ENCODE peak calls at places on chromosome 7, in six cellular contexts. One of them, this sample, is unnamed.

GRCh38 chr7:43572516-43573049 is 10.3 kb upstream of the STK17A start:
- DNase-seq in SK-N-SH: no peak
- DNase-seq in GM12878: no peak
- DNase-seq in HCT116: peak
- DNase-seq in K562: peak
- DNase-seq in HepG2: no peak
- DNase-seq in this sample: no peak

GRCh38 chr7:34327681-34328080 is 330.3 kb upstream of the NPSR1 start:
- DNase-seq in GM12878: no peak
- DNase-seq in K562: no peak
- DNase-seq in SK-N-SH: no peak
- DNase-seq in HepG2: no peak
- DNase-seq in HCT116: no peak
- DNase-seq in this sample: no peak

GRCh38 chr7:123643495-123644428 is 11.9 kb upstream of the LMOD2 start:
- DNase-seq in HCT116: peak
- DNase-seq in K562: no peak
- DNase-seq in SK-N-SH: peak
- DNase-seq in HepG2: peak
- DNase-seq in GM12878: no peak
- DNase-seq in this sample: peak

GRCh38 chr7:379456-380225 is 89.7 kb downstream of the FOXL3 start:
- DNase-seq in HCT116: no peak
- DNase-seq in SK-N-SH: peak
- DNase-seq in GM12878: no peak
- DNase-seq in K562: peak
- DNase-seq in HepG2: no peak
- DNase-seq in this sample: peak

GRCh38 chr7:131103997-131104396 is 223.7 kb upstream of the MKLN1 start:
- DNase-seq in K562: no peak
- DNase-seq in HCT116: no peak
- DNase-seq in HepG2: no peak
- DNase-seq in SK-N-SH: no peak
- DNase-seq in GM12878: no peak
- DNase-seq in this sample: no peak

GRCh38 chr7:150446288-150446938 is 4.0 kb upstream of the GIMAP8 start:
- DNase-seq in GM12878: no peak
- DNase-seq in HCT116: no peak
- DNase-seq in SK-N-SH: no peak
- DNase-seq in HepG2: no peak
- DNase-seq in K562: no peak
- DNase-seq in this sample: no peak

GRCh38 chr7:50281680-50282445 is 22.7 kb upstream of the IKZF1 start:
- DNase-seq in HCT116: no peak
- DNase-seq in HepG2: no peak
- DNase-seq in GM12878: peak
- DNase-seq in SK-N-SH: no peak
- DNase-seq in K562: no peak
- DNase-seq in this sample: no peak

GRCh38 chr7:137992738-137993394 is 9.0 kb downstream of the CREB3L2 start:
- DNase-seq in GM12878: no peak
- DNase-seq in HCT116: no peak
- DNase-seq in K562: no peak
- DNase-seq in HepG2: peak
- DNase-seq in SK-N-SH: no peak
- DNase-seq in this sample: no peak

GRCh38 chr7:74164985-74165456 is 9.1 kb upstream of the EIF4H start:
- DNase-seq in GM12878: no peak
- DNase-seq in SK-N-SH: no peak
- DNase-seq in HCT116: no peak
- DNase-seq in K562: no peak
- DNase-seq in HepG2: no peak
- DNase-seq in this sample: peak

GRCh38 chr7:12389089-12389700 is 14.5 kb downstream of the VWDE start:
- DNase-seq in K562: peak
- DNase-seq in GM12878: no peak
- DNase-seq in HCT116: peak
- DNase-seq in SK-N-SH: peak
- DNase-seq in HepG2: peak
- DNase-seq in this sample: peak

GRCh38 chr7:142612264-142612881 is 136.9 kb upstream of the PRSS1 start:
- DNase-seq in HepG2: no peak
- DNase-seq in K562: no peak
- DNase-seq in SK-N-SH: peak
- DNase-seq in HCT116: no peak
- DNase-seq in GM12878: no peak
- DNase-seq in this sample: no peak

GRCh38 chr7:105454921-105455320 is 66.2 kb upstream of the SRPK2 start:
- DNase-seq in SK-N-SH: no peak
- DNase-seq in K562: peak
- DNase-seq in HepG2: no peak
- DNase-seq in HCT116: no peak
- DNase-seq in GM12878: no peak
- DNase-seq in this sample: no peak

GRCh38 chr7:26329520-26330269 is 38.0 kb downstream of the SNX10 start:
- DNase-seq in GM12878: no peak
- DNase-seq in HCT116: no peak
- DNase-seq in HepG2: no peak
- DNase-seq in K562: no peak
- DNase-seq in SK-N-SH: no peak
- DNase-seq in this sample: no peak

GRCh38 chr7:1814089-1814811 is 144.2 kb downstream of the ELFN1 start:
- DNase-seq in GM12878: no peak
- DNase-seq in SK-N-SH: no peak
- DNase-seq in HepG2: no peak
- DNase-seq in K562: no peak
- DNase-seq in HCT116: no peak
- DNase-seq in this sample: no peak

GRCh38 chr7:133491319-133491718 is 238.4 kb downstream of the EXOC4 start:
- DNase-seq in SK-N-SH: no peak
- DNase-seq in GM12878: no peak
- DNase-seq in HepG2: no peak
- DNase-seq in K562: no peak
- DNase-seq in HCT116: no peak
- DNase-seq in this sample: no peak

GRCh38 chr7:46003896-46004875 is 83.1 kb upstream of the IGFBP3 start:
- DNase-seq in HCT116: peak
- DNase-seq in SK-N-SH: no peak
- DNase-seq in HepG2: no peak
- DNase-seq in K562: no peak
- DNase-seq in GM12878: no peak
- DNase-seq in this sample: no peak

GRCh38 chr7:49166441-49166840 is 242.1 kb downstream of the CDC14C start:
- DNase-seq in HCT116: no peak
- DNase-seq in K562: no peak
- DNase-seq in SK-N-SH: peak
- DNase-seq in HepG2: no peak
- DNase-seq in GM12878: no peak
- DNase-seq in this sample: peak

GRCh38 chr7:52077571-52077970 is 761.0 kb upstream of the COBL start:
- DNase-seq in K562: no peak
- DNase-seq in HepG2: no peak
- DNase-seq in SK-N-SH: no peak
- DNase-seq in HCT116: no peak
- DNase-seq in GM12878: no peak
- DNase-seq in this sample: no peak

GRCh38 chr7:322111-322671 is 32.2 kb downstream of the FOXL3 start:
- DNase-seq in HCT116: peak
- DNase-seq in SK-N-SH: peak
- DNase-seq in K562: peak
- DNase-seq in GM12878: no peak
- DNase-seq in HepG2: no peak
- DNase-seq in this sample: peak

GRCh38 chr7:111027396-111027795 is 63.5 kb upstream of the LRRN3 start:
- DNase-seq in HepG2: no peak
- DNase-seq in GM12878: no peak
- DNase-seq in K562: no peak
- DNase-seq in SK-N-SH: no peak
- DNase-seq in HCT116: no peak
- DNase-seq in this sample: no peak

GRCh38 chr7:121323934-121324333 is 4.9 kb upstream of the WNT16 start:
- DNase-seq in SK-N-SH: no peak
- DNase-seq in K562: no peak
- DNase-seq in HepG2: no peak
- DNase-seq in HCT116: no peak
- DNase-seq in GM12878: no peak
- DNase-seq in this sample: no peak

DNA sequence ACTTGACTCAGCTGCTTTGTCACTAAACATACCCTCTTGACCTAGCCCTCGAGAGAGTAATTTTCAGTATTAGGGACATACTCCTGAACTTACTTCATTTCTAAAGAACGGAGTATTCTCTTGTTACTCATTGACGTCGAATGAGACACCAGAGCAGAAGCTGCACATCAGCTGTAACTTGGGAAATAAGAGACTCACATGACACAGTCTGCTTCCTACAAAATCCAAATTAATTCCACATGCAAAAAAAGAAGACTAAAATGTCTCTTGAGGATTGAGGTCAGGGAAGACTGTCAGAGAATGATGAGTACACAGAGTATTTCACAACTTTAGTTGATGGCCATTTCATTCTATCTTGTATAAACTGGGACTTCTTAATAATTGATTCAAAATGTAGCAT is 114.7 kb upstream of the EGFR start:
- DNase-seq in K562: no peak
- DNase-seq in SK-N-SH: no peak
- DNase-seq in HCT116: no peak
- DNase-seq in HepG2: no peak
- DNase-seq in GM12878: no peak
- DNase-seq in this sample: no peak
- H2AFZ ChIP-seq in K562: no peak
- H2AFZ ChIP-seq in SK-N-SH: peak
- H2AFZ ChIP-seq in HCT116: no peak
- H2AFZ ChIP-seq in HepG2: no peak
- H2AFZ ChIP-seq in GM12878: no peak
- H2AFZ ChIP-seq in this sample: no peak

GRCh38 chr7:24724451-24725190 is 32.6 kb downstream of the GSDME start:
- DNase-seq in GM12878: no peak
- DNase-seq in SK-N-SH: no peak
- DNase-seq in HCT116: no peak
- DNase-seq in K562: no peak
- DNase-seq in HepG2: no peak
- DNase-seq in this sample: no peak
- TF ChIP-seq REST in GM12878: no peak
- TF ChIP-seq REST in SK-N-SH: no peak
- TF ChIP-seq REST in HCT116: no peak
- TF ChIP-seq REST in K562: no peak
- TF ChIP-seq REST in HepG2: no peak
- TF ChIP-seq REST in this sample: no peak

GRCh38 chr7:157017639-157018327 is 7.3 kb upstream of the MNX1 start:
- DNase-seq in K562: no peak
- DNase-seq in GM12878: no peak
- DNase-seq in HepG2: no peak
- DNase-seq in SK-N-SH: peak
- DNase-seq in HCT116: no peak
- DNase-seq in this sample: peak

GRCh38 chr7:157020514-157021070 is 10.1 kb upstream of the MNX1 start:
- DNase-seq in K562: no peak
- DNase-seq in GM12878: no peak
- DNase-seq in HepG2: no peak
- DNase-seq in HCT116: no peak
- DNase-seq in SK-N-SH: peak
- DNase-seq in this sample: peak

GRCh38 chr7:157018328-157018996 is 8.0 kb upstream of the MNX1 start:
- DNase-seq in HepG2: no peak
- DNase-seq in GM12878: no peak
- DNase-seq in HCT116: no peak
- DNase-seq in SK-N-SH: peak
- DNase-seq in K562: no peak
- DNase-seq in this sample: no peak

GRCh38 chr7:157019718-157020451 is 9.4 kb upstream of the MNX1 start:
- DNase-seq in K562: no peak
- DNase-seq in SK-N-SH: peak
- DNase-seq in HCT116: no peak
- DNase-seq in HepG2: no peak
- DNase-seq in GM12878: no peak
- DNase-seq in this sample: peak

DNA sequence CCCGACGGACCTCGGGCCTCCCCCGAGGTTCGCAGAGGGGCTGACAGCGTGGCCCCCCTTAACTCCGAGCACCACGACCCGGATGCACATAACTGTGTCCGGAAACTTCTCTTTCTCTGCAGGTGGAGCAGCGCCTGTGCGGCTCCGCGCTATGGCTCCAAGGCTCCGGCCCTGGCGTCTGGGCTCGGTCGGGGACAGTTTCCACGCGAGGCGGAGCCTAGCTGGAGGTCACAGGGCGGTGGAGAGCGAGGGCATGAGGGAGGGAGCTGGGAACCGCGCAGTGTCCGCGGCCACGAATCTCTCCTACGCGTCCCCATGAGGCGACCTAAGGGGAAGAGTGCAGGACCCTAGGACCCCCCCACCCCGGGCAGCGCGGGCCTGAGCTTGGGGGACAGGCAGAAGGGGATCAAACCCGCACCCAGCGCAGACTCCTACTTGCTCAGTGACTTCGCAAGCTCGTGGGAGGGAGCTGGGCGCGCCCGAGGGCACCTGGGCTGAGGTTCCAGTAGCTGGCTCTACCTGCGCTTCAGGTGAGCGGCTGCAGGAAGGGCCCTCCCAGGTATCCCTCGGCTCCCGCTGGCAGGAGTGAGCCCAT is 8.6 kb upstream of the MNX1 start:
- DNase-seq in GM12878: no peak
- DNase-seq in HCT116: no peak
- DNase-seq in SK-N-SH: peak
- DNase-seq in K562: no peak
- DNase-seq in HepG2: no peak
- DNase-seq in this sample: peak
- H2AFZ ChIP-seq in GM12878: no peak
- H2AFZ ChIP-seq in HCT116: no peak
- H2AFZ ChIP-seq in SK-N-SH: no peak
- H2AFZ ChIP-seq in K562: no peak
- H2AFZ ChIP-seq in HepG2: no peak
- H2AFZ ChIP-seq in this sample: peak

GRCh38 chr7:92357260-92357659 is 90.0 kb upstream of the GATAD1 start:
- DNase-seq in K562: no peak
- DNase-seq in SK-N-SH: no peak
- DNase-seq in GM12878: no peak
- DNase-seq in HepG2: no peak
- DNase-seq in HCT116: no peak
- DNase-seq in this sample: peak

GRCh38 chr7:92362131-92362530 is 85.2 kb upstream of the GATAD1 start:
- DNase-seq in SK-N-SH: no peak
- DNase-seq in GM12878: no peak
- DNase-seq in K562: no peak
- DNase-seq in HepG2: no peak
- DNase-seq in HCT116: no peak
- DNase-seq in this sample: no peak

GRCh38 chr7:92359801-92360200 is 87.5 kb upstream of the GATAD1 start:
- DNase-seq in SK-N-SH: no peak
- DNase-seq in K562: no peak
- DNase-seq in GM12878: no peak
- DNase-seq in HepG2: no peak
- DNase-seq in HCT116: no peak
- DNase-seq in this sample: no peak

DNA sequence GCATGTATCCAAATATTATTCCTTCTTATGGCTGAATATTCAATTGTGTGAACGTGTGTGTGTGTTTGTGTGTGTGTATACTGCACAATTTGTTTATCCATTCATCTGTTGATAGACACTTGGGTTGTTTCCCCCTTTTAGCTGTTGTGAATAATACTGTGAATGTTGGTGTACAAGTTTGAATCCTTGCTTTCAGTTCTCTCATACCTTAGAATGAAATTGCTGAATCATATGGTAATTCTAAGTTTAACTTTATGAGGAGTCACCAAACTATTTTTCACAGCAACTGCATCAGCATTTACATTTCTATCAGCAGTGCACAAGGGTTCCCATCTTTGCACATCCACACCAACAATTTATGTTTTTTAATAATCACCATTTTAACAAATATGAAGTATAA is 86.9 kb upstream of the GATAD1 start:
- DNase-seq in K562: no peak
- DNase-seq in GM12878: no peak
- DNase-seq in SK-N-SH: no peak
- DNase-seq in HepG2: no peak
- DNase-seq in HCT116: no peak
- DNase-seq in this sample: no peak
- TF ChIP-seq REST in K562: no peak
- TF ChIP-seq REST in GM12878: no peak
- TF ChIP-seq REST in SK-N-SH: no peak
- TF ChIP-seq REST in HepG2: no peak
- TF ChIP-seq REST in HCT116: no peak
- TF ChIP-seq REST in this sample: no peak

This sample was measured in GM23338.